ENCODE peak calls at places on chromosomes 7 and 10, in four cellular contexts. A, U, V and C are unnamed samples.

GRCh38 chr10:33950216-33950615 is 615.7 kb upstream of the NRP1 start:
- DNase-seq in A (no peak), V (no peak), U (no peak), C (no peak)

GRCh38 chr10:31242902-31243301 is 76.1 kb upstream of the ZEB1 start:
- DNase-seq in A (peak; percentile 73), U (peak; percentile 84), V (peak; percentile 83), C (peak; percentile 96)

GRCh38 chr7:98115746-98116525 is 9.3 kb downstream of the LMTK2 start:
- DNase-seq in V (no peak), U (no peak), A (no peak), C (no peak)

GRCh38 chr10:127337801-127338200 is 141.4 kb upstream of the INSYN2A start:
- DNase-seq in A (no peak), V (no peak), U (no peak), C (no peak)

GRCh38 chr10:94097656-94098055 is 103.9 kb downstream of the PLCE1 start:
- DNase-seq in V (peak; percentile 33), A (no peak), U (no peak), C (no peak)

GRCh38 chr10:92492748-92493240 is 81.1 kb downstream of the IDE start:
- DNase-seq in V (no peak), U (no peak), A (no peak), C (no peak)

GRCh38 chr7:45176886-45177731 is 19.5 kb downstream of the RAMP3 start:
- DNase-seq in A (no peak), U (no peak), V (no peak), C (no peak)

GRCh38 chr10:63267414-63268138 is 134.4 kb downstream of the NRBF2 start:
- DNase-seq in A (peak; percentile 89), V (peak; percentile 79), U (peak; percentile 72), C (peak; percentile 73)

GRCh38 chr10:115092258-115092554 is 959 bp upstream of the ATRNL1 start:
- DNase-seq in V (peak; percentile 25), U (no peak), A (peak; percentile 10), C (no peak)

GRCh38 chr7:124724516-124725192 is 40.9 kb downstream of the GPR37 start:
- DNase-seq in A (no peak), U (no peak), V (no peak), C (no peak)

GRCh38 chr7:1512781-1513656 is 8.8 kb upstream of the INTS1 start:
- DNase-seq in A (peak; percentile 63), V (peak; percentile 81), U (peak; percentile 94), C (peak; percentile 86)

GRCh38 chr10:94292448-94293118 is 70.2 kb downstream of the NOC3L start:
- DNase-seq in V (peak; percentile 69), U (no peak), A (peak; percentile 78), C (no peak)

GRCh38 chr7:55198634-55199366 is 166.3 kb upstream of the LANCL2 start:
- DNase-seq in V (no peak), U (no peak), A (no peak), C (peak; percentile 32)

GRCh38 chr10:49649294-49649693 is 30.2 kb upstream of the C10orf53 start:
- DNase-seq in U (no peak), V (peak; percentile 14), A (no peak), C (no peak)

GRCh38 chr7:101582971-101583370 is 46.1 kb downstream of the MYL10 start:
- DNase-seq in V (no peak), A (no peak), U (no peak), C (no peak)

GRCh38 chr10:126277177-126277576 is 111.1 kb downstream of the ADAM12 start:
- DNase-seq in U (no peak), V (no peak), A (no peak), C (no peak)

GRCh38 chr10:97598407-97599271 is 9.1 kb downstream of the C10orf62 start:
- DNase-seq in V (no peak), A (no peak), U (no peak), C (no peak)

GRCh38 chr10:50640238-50640637 is 16.5 kb upstream of the SGMS1 start:
- DNase-seq in U (no peak), A (no peak), V (no peak), C (no peak)

GRCh38 chr7:45646996-45647411 is 72.8 kb downstream of the ADCY1 start:
- DNase-seq in A (no peak), U (no peak), V (peak; percentile 8), C (peak; percentile 35)

GRCh38 chr10:120392671-120393079 is 64.4 kb upstream of the PLPP4 start:
- DNase-seq in V (no peak), A (no peak), U (no peak), C (no peak)

GRCh38 chr10:107727762-107728317 is 563.3 kb upstream of the SORCS1 start:
- DNase-seq in A (peak; percentile 54), U (no peak), V (no peak), C (no peak)

GRCh38 chr7:100190059-100190711 is 12.5 kb downstream of the STAG3 start:
- DNase-seq in U (peak; percentile 60), A (peak; percentile 63), V (peak; percentile 20), C (no peak)

GRCh38 chr7:46186131-46186530 is 265.1 kb upstream of the IGFBP3 start:
- DNase-seq in U (no peak), V (no peak), A (no peak), C (no peak)

GRCh38 chr7:81484266-81484665 is 285.6 kb downstream of the HGF start:
- DNase-seq in U (no peak), A (peak; percentile 89), V (peak; percentile 85), C (peak; percentile 44)

GRCh38 chr10:97584060-97584797 is at the start of gene HOGA1:
- DNase-seq in V (peak; percentile 15), A (peak; percentile 60), U (peak; percentile 92), C (peak; percentile 69)

GRCh38 chr7:98802088-98802780 is 67.6 kb downstream of the TMEM130 start:
- DNase-seq in V (peak; percentile 22), U (peak; percentile 49), A (peak; percentile 66), C (peak; percentile 96)

GRCh38 chr10:57977262-57977661 is 290.4 kb downstream of the IPMK start:
- DNase-seq in A (no peak), U (no peak), V (no peak), C (no peak)

GRCh38 chr10:70286616-70287015 is 2.8 kb upstream of the NPFFR1 start:
- DNase-seq in V (no peak), A (no peak), U (no peak), C (no peak)

GRCh38 chr10:70284542-70285150 is 842 bp upstream of the NPFFR1 start:
- DNase-seq in V (no peak), A (no peak), U (no peak), C (no peak)

GRCh38 chr10:70283071-70283444 is 746 bp downstream of the NPFFR1 start:
- DNase-seq in U (no peak), V (no peak), A (no peak), C (no peak)

GRCh38 chr10:70285432-70285831 is 1.6 kb upstream of the NPFFR1 start:
- DNase-seq in A (no peak), U (no peak), V (no peak), C (no peak)

GRCh38 chr10:70283445-70284399 is at the start of gene NPFFR1:
- DNase-seq in A (no peak), V (no peak), U (no peak), C (no peak)
- H3K4me3 ChIP-seq in A (no peak within 1 kb of the TSS), V (no peak within 1 kb of the TSS), U (peak within 1 kb of the TSS; percentile 37), C (no peak within 1 kb of the TSS)

GRCh38 chr10:52965938-52966401 is 193.4 kb upstream of the MBL2 start:
- DNase-seq in A (no peak), U (no peak), V (no peak), C (no peak)

GRCh38 chr10:52966904-52967303 is 194.3 kb upstream of the MBL2 start:
- DNase-seq in U (no peak), V (no peak), A (no peak), C (no peak)

GRCh38 chr10:52965489-52965888 is 192.9 kb upstream of the MBL2 start:
- DNase-seq in V (no peak), A (no peak), U (no peak), C (no peak)

GRCh38 chr10:52967806-52968795 is 195.5 kb upstream of the MBL2 start:
- DNase-seq in V (no peak), U (no peak), A (no peak), C (no peak)
- H3K4me3 ChIP-seq in V (no peak overlapping the region), U (no peak overlapping the region), A (no peak overlapping the region), C (no peak overlapping the region)

GRCh38 chr7:120951826-120952225 is 1.2 kb downstream of the ING3 start:
- DNase-seq in V (no peak), U (no peak), A (no peak), C (no peak)

GRCh38 chr7:120950539-120951308 is at the start of gene ING3:
- DNase-seq in V (peak; percentile 97), A (peak; percentile 98), U (peak; percentile 97), C (peak; percentile 99)

GRCh38 chr7:120949393-120949799 is 1.2 kb upstream of the ING3 start:
- DNase-seq in V (no peak), A (no peak), U (no peak), C (no peak)

GRCh38 chr7:120951309-120951706 is 731 bp downstream of the ING3 start:
- DNase-seq in U (no peak), V (no peak), A (no peak), C (no peak)

DNA sequence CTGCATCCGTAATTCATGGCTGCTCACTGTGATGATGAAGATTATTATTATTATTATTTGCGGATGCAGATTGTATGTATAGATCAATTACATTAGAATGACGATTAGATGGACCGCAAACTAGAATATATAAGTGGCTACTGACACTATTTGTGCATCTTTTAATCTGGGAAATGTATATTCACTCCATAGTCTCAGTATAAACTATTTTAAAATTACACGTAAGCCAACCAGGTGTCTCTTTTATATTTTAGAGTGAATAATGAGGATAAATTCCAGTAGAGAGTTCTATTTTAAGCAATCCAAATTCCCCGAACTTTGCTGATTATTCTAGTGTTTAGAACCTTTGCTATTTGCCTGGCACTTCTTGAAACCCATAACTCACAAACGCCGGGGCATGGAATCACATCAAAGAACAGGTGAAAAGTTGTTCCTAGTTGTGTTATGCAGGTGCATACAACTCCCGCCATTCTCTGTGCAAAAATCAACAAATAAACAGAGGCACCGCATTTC is 495 bp upstream of the ING3 start:
- DNase-seq in U (no peak), V (no peak), A (no peak), C (no peak)
- H3K4me3 ChIP-seq in U (peak overlapping the region; percentile 68), V (peak overlapping the region; percentile 88), A (peak overlapping the region; percentile 86), C (peak overlapping the region; percentile 52)

GRCh38 chr10:60413306-60414012 is 23.8 kb upstream of the ANK3 start:
- DNase-seq in U (no peak), V (no peak), A (no peak), C (no peak)

GRCh38 chr10:60417024-60417423 is 27.3 kb upstream of the ANK3 start:
- DNase-seq in U (no peak), A (no peak), V (no peak), C (no peak)

GRCh38 chr10:60417898-60418297 is 28.2 kb upstream of the ANK3 start:
- DNase-seq in A (no peak), U (no peak), V (no peak), C (no peak)

GRCh38 chr10:60414111-60414510 is 24.4 kb upstream of the ANK3 start:
- DNase-seq in A (peak; percentile 48), V (no peak), U (no peak), C (no peak)

DNA sequence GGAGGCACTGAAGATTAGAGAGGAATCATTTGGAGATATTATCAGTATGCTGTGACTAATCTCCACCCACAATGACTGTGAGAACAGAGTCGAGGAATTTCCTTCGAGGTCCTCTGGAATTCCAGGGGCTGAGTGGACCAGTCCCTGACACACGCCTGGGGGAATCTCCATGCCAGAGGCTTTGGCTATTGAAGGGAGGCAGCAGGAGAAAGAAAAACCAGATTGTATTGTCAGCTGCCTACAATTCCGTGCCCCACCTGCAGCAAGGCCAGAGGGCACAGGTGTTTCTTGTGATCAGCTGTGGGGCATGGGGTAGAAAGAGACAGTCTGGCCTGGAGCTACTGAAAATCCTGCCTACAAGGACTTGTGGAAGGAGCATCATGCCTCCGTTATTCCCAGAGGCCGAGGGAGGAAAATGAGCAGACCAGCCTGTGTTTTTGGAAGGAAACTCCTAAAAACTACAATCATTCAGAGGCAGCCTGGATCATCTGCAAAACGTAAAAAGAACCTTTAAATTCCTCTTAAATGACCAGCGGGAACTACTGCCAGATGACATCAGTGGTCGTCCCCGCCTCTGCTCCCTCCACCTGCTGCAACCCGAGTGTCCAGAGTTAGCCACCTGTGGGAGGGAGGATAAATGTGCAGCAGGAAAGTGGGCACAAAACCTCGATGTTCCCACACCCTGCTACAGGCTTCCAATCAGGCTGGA is 25.4 kb upstream of the ANK3 start:
- DNase-seq in V (peak; percentile 92), U (peak; percentile 27), A (peak; percentile 81), C (peak; percentile 74)
- H3K4me3 ChIP-seq in V (no peak overlapping the region), U (no peak overlapping the region), A (no peak overlapping the region), C (no peak overlapping the region)